ENCODE peak calls at places on chromosomes 11 and 22, in four cellular contexts. T is bronchial epithelial cell, Y is transverse colon, C is thoracic aorta. I is an unnamed sample.

GRCh38 chr11:130156108-130157022 is 3.2 kb upstream of the ST14 start:
- DNase-seq in T (no peak), Y (peak; percentile 44), C (no peak), I (no peak)

GRCh38 chr11:19525276-19525675 is 187.4 kb upstream of the NAV2 start:
- DNase-seq in T (no peak), Y (no peak), C (no peak), I (no peak)

GRCh38 chr11:75677275-75677674 is 8.4 kb upstream of the MAP6 start:
- DNase-seq in T (no peak), Y (no peak), C (no peak), I (no peak)

GRCh38 chr11:19252394-19253148 is 11.8 kb upstream of the E2F8 start:
- DNase-seq in T (no peak), Y (no peak), C (no peak), I (no peak)

GRCh38 chr11:66100272-66101037 is 30.4 kb downstream of the PACS1 start:
- DNase-seq in T (peak; percentile 48), Y (peak; percentile 64), C (no peak), I (peak; percentile 33)

GRCh38 chr11:129639300-129639699 is 176.3 kb upstream of the TMEM45B start:
- DNase-seq in T (peak; percentile 100), Y (no peak), C (no peak), I (peak; percentile 92)

GRCh38 chr11:84425704-84426103 is 1139.5 kb upstream of the CCDC90B start:
- DNase-seq in T (no peak), Y (no peak), C (no peak), I (no peak)

GRCh38 chr11:111762526-111762925 is 3.7 kb downstream of the PPP2R1B start:
- DNase-seq in T (no peak), Y (no peak), C (no peak), I (no peak)

GRCh38 chr11:47337229-47337924 is 15.1 kb downstream of the MYBPC3 start:
- DNase-seq in T (no peak), Y (no peak), C (no peak), I (no peak)

GRCh38 chr11:132220464-132220863 is 850.0 kb downstream of the NTM start:
- DNase-seq in T (no peak), Y (no peak), C (no peak), I (peak; percentile 53)

GRCh38 chr11:111012497-111012896 is 233.0 kb upstream of the POU2AF2 start:
- DNase-seq in T (peak; percentile 74), Y (no peak), C (no peak), I (no peak)

GRCh38 chr11:64757549-64758329 is 2.0 kb downstream of the PYGM start:
- DNase-seq in T (no peak), Y (no peak), C (no peak), I (no peak)

GRCh38 chr22:38312261-38312800 is 4.9 kb downstream of the CSNK1E start:
- DNase-seq in T (peak; percentile 73), Y (no peak), C (no peak), I (no peak)

GRCh38 chr11:6608726-6609501 is 3.1 kb downstream of the TAF10 start:
- DNase-seq in T (no peak), Y (no peak), C (no peak), I (no peak)

GRCh38 chr11:63843042-63843441 is 4.1 kb downstream of the MARK2 start:
- DNase-seq in T (no peak), Y (no peak), C (no peak), I (peak; percentile 23)

GRCh38 chr11:63622318-63622717 is 8.1 kb upstream of the PLAAT3 start:
- DNase-seq in T (peak; percentile 76), Y (no peak), C (no peak), I (no peak)

GRCh38 chr11:107591446-107592236 is 694 bp downstream of the ELMOD1 start:
- DNase-seq in T (no peak), Y (no peak), C (no peak), I (no peak)

GRCh38 chr11:12694182-12694531 is 19.9 kb downstream of the TEAD1 start:
- DNase-seq in T (peak; percentile 47), Y (peak; percentile 41), C (no peak), I (peak; percentile 65)

GRCh38 chr11:12693075-12693473 is 18.9 kb downstream of the TEAD1 start:
- DNase-seq in T (no peak), Y (no peak), C (no peak), I (no peak)

GRCh38 chr11:12692238-12693074 is 18.2 kb downstream of the TEAD1 start:
- DNase-seq in T (peak; percentile 50), Y (peak; percentile 92), C (peak; percentile 38), I (peak; percentile 96)

GRCh38 chr11:12695221-12695794 is 21.1 kb downstream of the TEAD1 start:
- DNase-seq in T (no peak), Y (no peak), C (no peak), I (no peak)

DNA sequence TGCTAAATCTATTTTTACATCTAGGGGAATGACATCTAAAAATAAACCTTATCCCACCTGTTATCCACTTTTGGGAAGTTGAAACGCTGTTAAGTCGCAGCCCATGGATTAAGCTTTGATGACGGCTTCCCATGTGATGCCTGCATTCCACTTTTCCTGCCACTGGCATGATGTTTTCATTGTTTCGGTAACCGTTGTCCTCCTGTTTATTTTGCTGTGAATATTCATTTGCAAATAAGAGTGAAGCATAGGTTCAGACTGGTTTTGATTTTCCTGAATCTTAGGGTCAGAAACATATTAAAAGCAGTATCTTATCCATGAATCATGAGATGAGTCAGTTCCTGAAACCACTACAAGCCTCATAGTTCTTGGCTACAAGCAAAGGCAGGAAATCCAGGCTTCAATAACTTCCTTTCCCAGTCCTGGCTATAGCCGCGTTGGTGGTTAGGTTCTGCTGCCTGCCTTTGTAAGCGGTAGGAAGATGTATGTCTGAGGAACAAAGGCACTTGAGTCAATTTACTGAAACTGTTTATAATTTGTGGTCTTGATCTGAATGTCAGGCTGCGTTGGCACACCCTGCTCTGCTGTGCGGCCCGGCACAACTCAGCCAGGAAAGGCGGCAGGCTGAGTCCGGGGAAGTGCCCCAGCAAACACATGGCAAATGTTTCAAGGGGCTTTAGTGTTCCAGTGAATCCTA is 19.4 kb downstream of the TEAD1 start:
- DNase-seq in T (peak; percentile 99), Y (peak; percentile 54), C (peak; percentile 28), I (peak; percentile 98)
- TF ChIP-seq CTCF in T (no peak), Y (no peak), C (no peak), I (peak; percentile 17)

GRCh38 chr22:33054276-33054675 is 3.9 kb downstream of the SYN3 start:
- DNase-seq in T (no peak), Y (no peak), C (no peak), I (no peak)

GRCh38 chr22:33062402-33062801 is 4.2 kb upstream of the SYN3 start:
- DNase-seq in T (no peak), Y (no peak), C (no peak), I (no peak)

GRCh38 chr22:33056108-33056507 is 2.1 kb downstream of the SYN3 start:
- DNase-seq in T (no peak), Y (no peak), C (no peak), I (no peak)

GRCh38 chr22:33053323-33053722 is 4.9 kb downstream of the SYN3 start:
- DNase-seq in T (no peak), Y (no peak), C (no peak), I (no peak)

DNA sequence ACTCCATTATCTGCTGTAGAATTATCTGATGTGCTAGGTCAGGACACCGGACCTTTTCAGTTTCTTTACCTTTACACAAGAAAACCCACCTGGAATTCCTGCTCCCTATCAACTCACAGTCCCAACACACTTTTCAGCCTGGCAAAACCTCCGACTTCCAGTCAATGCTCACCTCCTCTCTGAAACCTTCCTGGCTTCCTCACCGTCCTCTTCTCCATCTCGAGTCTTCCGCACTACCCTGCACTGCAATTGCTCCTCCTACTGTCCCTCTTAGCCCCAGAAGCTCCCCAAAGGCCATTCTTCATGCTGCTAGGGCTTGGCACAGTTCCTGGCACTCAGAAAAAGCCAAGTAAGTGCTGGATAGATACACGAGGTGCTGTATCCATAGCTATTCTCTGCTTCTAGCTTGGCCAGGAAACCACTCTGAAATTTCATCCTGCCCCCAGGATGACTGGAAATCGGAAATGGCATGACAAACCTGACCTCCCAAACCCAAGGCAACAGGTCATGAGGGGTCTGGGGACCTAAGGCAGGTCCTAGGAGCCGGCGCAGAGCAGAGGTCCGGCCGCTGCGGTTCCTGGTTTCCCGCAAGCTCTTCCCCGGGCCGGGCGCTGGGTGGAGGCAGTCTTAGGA is 702 bp downstream of the SYN3 start:
- DNase-seq in T (no peak), Y (no peak), C (no peak), I (no peak)
- H3K4me3 ChIP-seq in T (no peak overlapping the region), Y (no peak overlapping the region), C (no peak overlapping the region), I (no peak overlapping the region)

GRCh38 chr11:77412814-77413213 is 61.1 kb downstream of the PAK1 start:
- DNase-seq in T (no peak), Y (no peak), C (no peak), I (no peak)

GRCh38 chr11:77413850-77414249 is 60.0 kb downstream of the PAK1 start:
- DNase-seq in T (no peak), Y (no peak), C (no peak), I (no peak)

GRCh38 chr11:77411238-77411637 is 62.7 kb downstream of the PAK1 start:
- DNase-seq in T (no peak), Y (peak; percentile 38), C (peak; percentile 2), I (peak; percentile 33)

GRCh38 chr11:77410076-77410827 is 63.6 kb downstream of the PAK1 start:
- DNase-seq in T (no peak), Y (no peak), C (no peak), I (no peak)

GRCh38 chr11:77411717-77412441 is 62.0 kb downstream of the PAK1 start:
- DNase-seq in T (peak; percentile 80), Y (peak; percentile 91), C (peak; percentile 25), I (peak; percentile 80)
- TF ChIP-seq CTCF in T (peak; percentile 21), Y (no peak), C (no peak), I (no peak)

GRCh38 chr11:113725883-113726405 is 19.8 kb upstream of the TMPRSS5 start:
- DNase-seq in T (peak; percentile 7), Y (no peak), C (no peak), I (no peak)
- H3K4me3 ChIP-seq in T (no peak overlapping the region), Y (no peak overlapping the region), C (no peak overlapping the region), I (no peak overlapping the region)

GRCh38 chr22:20084547-20085413 is 4.7 kb downstream of the DGCR8 start:
- DNase-seq in T (peak; percentile 8), Y (no peak), C (no peak), I (peak; percentile 8)
- TF ChIP-seq CTCF in T (peak; percentile 59), Y (peak; percentile 13), C (no peak), I (peak; percentile 26)

I was measured in fibroblast of the aortic adventitia.